ENCODE peak calls at places on chromosome 12, in nine cellular contexts. One of them, this sample, is unnamed.

GRCh38 chr12:25053021-25053271 is 104.0 kb upstream of the BCAT1 start:
- DNase-seq in posterior cingulate gyrus: no peak
- DNase-seq in breast epithelium: no peak
- DNase-seq in cardiac muscle cell: no peak
- DNase-seq in A172: no peak
- DNase-seq in SIG-M5: no peak
- DNase-seq in suprapubic skin: no peak
- DNase-seq in pulmonary artery endothelial cell: no peak
- DNase-seq in activated CD8-positive, alpha-beta memory T cell treated with anti-CD3 and anti-CD28 coated beads, Interleukin-2, amount 10 ng/mL, durations not matched to agents 7 days and 5 days: no peak
- DNase-seq in this sample: no peak

GRCh38 chr12:16246264-16246663 is 31.2 kb downstream of the SLC15A5 start:
- DNase-seq in posterior cingulate gyrus: no peak
- DNase-seq in breast epithelium: no peak
- DNase-seq in cardiac muscle cell: no peak
- DNase-seq in A172: no peak
- DNase-seq in SIG-M5: no peak
- DNase-seq in suprapubic skin: no peak
- DNase-seq in pulmonary artery endothelial cell: no peak
- DNase-seq in activated CD8-positive, alpha-beta memory T cell treated with anti-CD3 and anti-CD28 coated beads, Interleukin-2, amount 10 ng/mL, durations not matched to agents 7 days and 5 days: no peak
- DNase-seq in this sample: no peak

GRCh38 chr12:123591702-123592481 is 7.5 kb downstream of the TMED2 start:
- DNase-seq in posterior cingulate gyrus: no peak
- DNase-seq in breast epithelium: no peak
- DNase-seq in cardiac muscle cell: peak
- DNase-seq in A172: peak
- DNase-seq in SIG-M5: no peak
- DNase-seq in suprapubic skin: no peak
- DNase-seq in pulmonary artery endothelial cell: peak
- DNase-seq in activated CD8-positive, alpha-beta memory T cell treated with anti-CD3 and anti-CD28 coated beads, Interleukin-2, amount 10 ng/mL, durations not matched to agents 7 days and 5 days: no peak
- DNase-seq in this sample: no peak

GRCh38 chr12:92065018-92065499 is 80.6 kb downstream of the BTG1 start:
- DNase-seq in posterior cingulate gyrus: no peak
- DNase-seq in breast epithelium: no peak
- DNase-seq in cardiac muscle cell: no peak
- DNase-seq in A172: peak
- DNase-seq in SIG-M5: no peak
- DNase-seq in suprapubic skin: no peak
- DNase-seq in pulmonary artery endothelial cell: no peak
- DNase-seq in activated CD8-positive, alpha-beta memory T cell treated with anti-CD3 and anti-CD28 coated beads, Interleukin-2, amount 10 ng/mL, durations not matched to agents 7 days and 5 days: peak
- DNase-seq in this sample: no peak

GRCh38 chr12:50103767-50104321 is at the start of gene GPD1:
- DNase-seq in posterior cingulate gyrus: peak
- DNase-seq in breast epithelium: peak
- DNase-seq in cardiac muscle cell: peak
- DNase-seq in A172: peak
- DNase-seq in SIG-M5: no peak
- DNase-seq in suprapubic skin: no peak
- DNase-seq in pulmonary artery endothelial cell: no peak
- DNase-seq in activated CD8-positive, alpha-beta memory T cell treated with anti-CD3 and anti-CD28 coated beads, Interleukin-2, amount 10 ng/mL, durations not matched to agents 7 days and 5 days: no peak
- DNase-seq in this sample: peak

GRCh38 chr12:63844391-63845341 is at the start of gene SRGAP1:
- DNase-seq in posterior cingulate gyrus: peak
- DNase-seq in breast epithelium: peak
- DNase-seq in cardiac muscle cell: peak
- DNase-seq in A172: peak
- DNase-seq in SIG-M5: no peak
- DNase-seq in suprapubic skin: peak
- DNase-seq in pulmonary artery endothelial cell: peak
- DNase-seq in activated CD8-positive, alpha-beta memory T cell treated with anti-CD3 and anti-CD28 coated beads, Interleukin-2, amount 10 ng/mL, durations not matched to agents 7 days and 5 days: no peak
- DNase-seq in this sample: peak

GRCh38 chr12:89884917-89885316 is 176.3 kb upstream of the ATP2B1 start:
- DNase-seq in posterior cingulate gyrus: no peak
- DNase-seq in breast epithelium: no peak
- DNase-seq in cardiac muscle cell: no peak
- DNase-seq in A172: no peak
- DNase-seq in SIG-M5: no peak
- DNase-seq in suprapubic skin: no peak
- DNase-seq in pulmonary artery endothelial cell: no peak
- DNase-seq in activated CD8-positive, alpha-beta memory T cell treated with anti-CD3 and anti-CD28 coated beads, Interleukin-2, amount 10 ng/mL, durations not matched to agents 7 days and 5 days: no peak
- DNase-seq in this sample: no peak

GRCh38 chr12:121170581-121171260 is 38.0 kb downstream of the P2RX7 start:
- DNase-seq in posterior cingulate gyrus: no peak
- DNase-seq in breast epithelium: no peak
- DNase-seq in cardiac muscle cell: no peak
- DNase-seq in A172: peak
- DNase-seq in SIG-M5: no peak
- DNase-seq in suprapubic skin: no peak
- DNase-seq in pulmonary artery endothelial cell: peak
- DNase-seq in activated CD8-positive, alpha-beta memory T cell treated with anti-CD3 and anti-CD28 coated beads, Interleukin-2, amount 10 ng/mL, durations not matched to agents 7 days and 5 days: no peak
- DNase-seq in this sample: peak

GRCh38 chr12:131916306-131917138 is 12.6 kb upstream of the PUS1 start:
- DNase-seq in posterior cingulate gyrus: peak
- DNase-seq in breast epithelium: no peak
- DNase-seq in cardiac muscle cell: no peak
- DNase-seq in A172: no peak
- DNase-seq in SIG-M5: no peak
- DNase-seq in suprapubic skin: no peak
- DNase-seq in pulmonary artery endothelial cell: no peak
- DNase-seq in activated CD8-positive, alpha-beta memory T cell treated with anti-CD3 and anti-CD28 coated beads, Interleukin-2, amount 10 ng/mL, durations not matched to agents 7 days and 5 days: no peak
- DNase-seq in this sample: no peak

GRCh38 chr12:104569348-104570173 is 112.8 kb downstream of the CHST11 start:
- DNase-seq in posterior cingulate gyrus: no peak
- DNase-seq in breast epithelium: no peak
- DNase-seq in cardiac muscle cell: peak
- DNase-seq in A172: no peak
- DNase-seq in SIG-M5: peak
- DNase-seq in suprapubic skin: no peak
- DNase-seq in pulmonary artery endothelial cell: no peak
- DNase-seq in activated CD8-positive, alpha-beta memory T cell treated with anti-CD3 and anti-CD28 coated beads, Interleukin-2, amount 10 ng/mL, durations not matched to agents 7 days and 5 days: peak
- DNase-seq in this sample: no peak

GRCh38 chr12:88227263-88227662 is 85.2 kb downstream of the TMTC3 start:
- DNase-seq in posterior cingulate gyrus: no peak
- DNase-seq in breast epithelium: no peak
- DNase-seq in cardiac muscle cell: no peak
- DNase-seq in A172: no peak
- DNase-seq in SIG-M5: no peak
- DNase-seq in suprapubic skin: no peak
- DNase-seq in pulmonary artery endothelial cell: no peak
- DNase-seq in activated CD8-positive, alpha-beta memory T cell treated with anti-CD3 and anti-CD28 coated beads, Interleukin-2, amount 10 ng/mL, durations not matched to agents 7 days and 5 days: no peak
- DNase-seq in this sample: no peak

GRCh38 chr12:48934312-48934706 is 9.0 kb upstream of the FKBP11 start:
- DNase-seq in posterior cingulate gyrus: no peak
- DNase-seq in breast epithelium: no peak
- DNase-seq in cardiac muscle cell: no peak
- DNase-seq in A172: no peak
- DNase-seq in SIG-M5: no peak
- DNase-seq in suprapubic skin: no peak
- DNase-seq in pulmonary artery endothelial cell: no peak
- DNase-seq in activated CD8-positive, alpha-beta memory T cell treated with anti-CD3 and anti-CD28 coated beads, Interleukin-2, amount 10 ng/mL, durations not matched to agents 7 days and 5 days: no peak
- DNase-seq in this sample: no peak

GRCh38 chr12:26833692-26834168 is 736 bp upstream of the ITPR2 start:
- DNase-seq in posterior cingulate gyrus: peak
- DNase-seq in breast epithelium: peak
- DNase-seq in cardiac muscle cell: peak
- DNase-seq in A172: no peak
- DNase-seq in SIG-M5: no peak
- DNase-seq in suprapubic skin: peak
- DNase-seq in pulmonary artery endothelial cell: no peak
- DNase-seq in activated CD8-positive, alpha-beta memory T cell treated with anti-CD3 and anti-CD28 coated beads, Interleukin-2, amount 10 ng/mL, durations not matched to agents 7 days and 5 days: peak
- DNase-seq in this sample: no peak

GRCh38 chr12:93778306-93778705 is 101.1 kb downstream of the CRADD start:
- DNase-seq in posterior cingulate gyrus: no peak
- DNase-seq in breast epithelium: no peak
- DNase-seq in cardiac muscle cell: peak
- DNase-seq in A172: peak
- DNase-seq in SIG-M5: no peak
- DNase-seq in suprapubic skin: no peak
- DNase-seq in pulmonary artery endothelial cell: no peak
- DNase-seq in activated CD8-positive, alpha-beta memory T cell treated with anti-CD3 and anti-CD28 coated beads, Interleukin-2, amount 10 ng/mL, durations not matched to agents 7 days and 5 days: no peak
- DNase-seq in this sample: no peak